ENCODE peak calls at places on chromosomes 6 and 20, in eight cellular contexts. U, E, J, I, P, G, F and W are unnamed samples.

GRCh38 chr20:59696476-59696875 is 92.1 kb downstream of the PHACTR3 start:
- DNase-seq in U (no peak), E (no peak), J (no peak), I (no peak), P (no peak), G (no peak), F (no peak), W (no peak)

GRCh38 chr6:119669228-119669627 is 319.7 kb upstream of the MAN1A1 start:
- DNase-seq in U (no peak), E (no peak), J (no peak), I (no peak), P (no peak), G (no peak), F (no peak), W (no peak)

GRCh38 chr6:125793280-125793679 is 2.5 kb downstream of the NCOA7 start:
- DNase-seq in U (no peak), E (no peak), J (no peak), I (no peak), P (no peak), G (no peak), F (no peak), W (no peak)

GRCh38 chr6:30508890-30509736 is 19.8 kb downstream of the HLA-E start:
- DNase-seq in U (peak), E (no peak), J (no peak), I (peak), P (peak), G (no peak), F (no peak), W (no peak)

GRCh38 chr6:51959744-51960383 is 127.5 kb downstream of the PKHD1 start:
- DNase-seq in U (peak), E (peak), J (peak), I (peak), P (no peak), G (peak), F (peak), W (no peak)

GRCh38 chr20:62595491-62595890 is 46.8 kb upstream of the SLCO4A1 start:
- DNase-seq in U (peak), E (peak), J (no peak), I (no peak), P (peak), G (peak), F (peak), W (peak)

GRCh38 chr6:148831064-148831463 is 84.2 kb downstream of the UST start:
- DNase-seq in U (no peak), E (no peak), J (no peak), I (no peak), P (no peak), G (no peak), F (no peak), W (no peak)

GRCh38 chr6:46042355-46042999 is 26.8 kb upstream of the CLIC5 start:
- DNase-seq in U (peak), E (peak), J (no peak), I (peak), P (no peak), G (peak), F (peak), W (no peak)

GRCh38 chr20:49893242-49894072 is 21.9 kb downstream of the SPATA2 start:
- DNase-seq in U (peak), E (no peak), J (no peak), I (no peak), P (no peak), G (no peak), F (no peak), W (peak)

GRCh38 chr6:168370310-168370991 is 50.9 kb upstream of the DACT2 start:
- DNase-seq in U (no peak), E (peak), J (peak), I (peak), P (no peak), G (no peak), F (no peak), W (peak)

GRCh38 chr6:108168501-108168979 is 2.7 kb downstream of the NR2E1 start:
- DNase-seq in U (no peak), E (peak), J (peak), I (no peak), P (no peak), G (no peak), F (peak), W (peak)

GRCh38 chr6:111951439-111952140 is 78.3 kb upstream of the FYN start:
- DNase-seq in U (no peak), E (no peak), J (no peak), I (no peak), P (no peak), G (no peak), F (peak), W (no peak)

GRCh38 chr20:38117205-38117604 is 47.9 kb downstream of the TGM2 start:
- DNase-seq in U (no peak), E (no peak), J (no peak), I (no peak), P (no peak), G (no peak), F (no peak), W (no peak)
- H3K27ac ChIP-seq in U (no peak), E (no peak), J (no peak), I (no peak), P (peak), G (no peak), F (peak), W (peak)

DNA sequence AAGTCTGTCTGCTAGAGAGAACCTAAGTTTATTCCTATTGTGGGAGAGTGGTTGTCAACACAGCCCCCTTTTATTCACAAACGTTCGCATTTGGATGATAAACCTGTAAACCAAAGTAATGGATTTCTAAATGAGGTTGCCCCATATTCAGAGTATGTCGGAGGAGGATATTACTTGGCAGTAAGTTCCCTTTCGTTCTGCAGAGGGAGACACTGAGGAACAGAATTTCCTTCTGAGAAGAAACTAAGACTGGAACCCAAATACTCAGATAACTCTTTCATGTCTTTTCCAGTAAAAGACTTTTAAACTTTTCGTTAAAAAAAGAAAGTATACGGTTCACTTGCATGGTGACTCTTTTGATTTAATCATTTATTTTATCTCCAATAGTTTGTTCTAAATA is 754.6 kb upstream of the MMS22L start:
- DNase-seq in U (no peak), E (no peak), J (no peak), I (no peak), P (no peak), G (no peak), F (no peak), W (no peak)
- TF ChIP-seq CTCF in U (no peak), E (no peak), J (no peak), I (no peak), P (no peak), G (no peak), F (no peak), W (no peak)

GRCh38 chr6:9521152-9521530 is 893.7 kb downstream of the TFAP2A start:
- DNase-seq in U (no peak), E (no peak), J (no peak), I (no peak), P (no peak), G (no peak), F (no peak), W (no peak)

GRCh38 chr6:9522101-9522500 is 892.8 kb downstream of the TFAP2A start:
- DNase-seq in U (no peak), E (no peak), J (no peak), I (no peak), P (no peak), G (no peak), F (no peak), W (no peak)

GRCh38 chr6:9517806-9518205 is 897.1 kb downstream of the TFAP2A start:
- DNase-seq in U (no peak), E (no peak), J (no peak), I (no peak), P (no peak), G (no peak), F (no peak), W (no peak)

GRCh38 chr6:9518433-9518832 is 896.4 kb downstream of the TFAP2A start:
- DNase-seq in U (no peak), E (no peak), J (no peak), I (no peak), P (no peak), G (no peak), F (no peak), W (no peak)

DNA sequence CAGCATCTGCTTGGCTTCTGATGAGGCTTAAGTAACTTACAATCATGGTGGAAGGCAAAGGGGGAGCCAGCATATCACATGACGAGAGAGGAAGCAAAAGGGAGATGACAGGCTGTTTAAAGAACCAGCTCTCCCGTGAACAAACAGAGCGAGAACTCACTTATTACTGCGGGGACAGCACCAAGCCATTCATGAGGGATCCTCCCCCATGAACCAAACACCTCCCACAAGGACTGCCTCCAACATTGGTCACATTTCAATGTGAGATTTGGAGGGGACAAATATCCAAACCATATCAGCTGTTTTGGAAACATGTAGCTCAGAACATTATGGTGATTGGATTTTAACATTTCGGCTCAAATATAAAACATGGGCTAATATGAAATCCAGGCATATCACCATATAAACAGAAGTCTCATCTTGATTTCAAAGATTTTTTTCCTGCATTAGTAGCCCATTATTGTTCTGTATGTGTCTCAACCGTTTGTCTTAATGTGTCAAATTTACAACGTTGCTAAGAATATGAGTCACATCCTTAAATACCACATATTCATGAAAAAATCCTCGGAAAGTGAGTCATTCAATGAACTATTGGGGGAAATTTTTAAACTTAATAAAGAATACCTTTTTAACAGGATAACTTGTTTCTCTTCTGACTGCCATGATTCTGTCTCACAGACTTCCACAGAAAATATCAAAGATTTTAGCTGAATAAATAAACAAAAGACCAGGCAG is 894.3 kb downstream of the TFAP2A start:
- DNase-seq in U (peak), E (no peak), J (no peak), I (no peak), P (peak), G (peak), F (peak), W (no peak)
- H2AFZ ChIP-seq in U (peak), E (no peak), J (no peak), I (no peak), P (no peak), G (no peak), F (peak), W (peak)

GRCh38 chr6:3725145-3726015 is 26.1 kb downstream of the PXDC1 start:
- DNase-seq in U (no peak), E (no peak), J (no peak), I (no peak), P (no peak), G (no peak), F (no peak), W (peak)

GRCh38 chr6:3722785-3723184 is 28.7 kb downstream of the PXDC1 start:
- DNase-seq in U (no peak), E (no peak), J (no peak), I (no peak), P (no peak), G (no peak), F (no peak), W (peak)

GRCh38 chr6:3723251-3723650 is 28.3 kb downstream of the PXDC1 start:
- DNase-seq in U (no peak), E (no peak), J (no peak), I (no peak), P (no peak), G (no peak), F (no peak), W (peak)

GRCh38 chr6:3723966-3724365 is 27.5 kb downstream of the PXDC1 start:
- DNase-seq in U (no peak), E (no peak), J (no peak), I (no peak), P (no peak), G (no peak), F (no peak), W (no peak)

GRCh38 chr6:3724451-3725144 is 26.9 kb downstream of the PXDC1 start:
- DNase-seq in U (no peak), E (no peak), J (no peak), I (no peak), P (no peak), G (no peak), F (no peak), W (peak)
- H3K27ac ChIP-seq in U (no peak), E (no peak), J (no peak), I (no peak), P (no peak), G (no peak), F (peak), W (peak)

GRCh38 chr20:20849126-20849525 is 136.7 kb upstream of the RALGAPA2 start:
- DNase-seq in U (no peak), E (no peak), J (no peak), I (no peak), P (no peak), G (no peak), F (no peak), W (no peak)

GRCh38 chr20:20839771-20840170 is 127.3 kb upstream of the RALGAPA2 start:
- DNase-seq in U (no peak), E (no peak), J (no peak), I (no peak), P (no peak), G (no peak), F (no peak), W (no peak)

DNA sequence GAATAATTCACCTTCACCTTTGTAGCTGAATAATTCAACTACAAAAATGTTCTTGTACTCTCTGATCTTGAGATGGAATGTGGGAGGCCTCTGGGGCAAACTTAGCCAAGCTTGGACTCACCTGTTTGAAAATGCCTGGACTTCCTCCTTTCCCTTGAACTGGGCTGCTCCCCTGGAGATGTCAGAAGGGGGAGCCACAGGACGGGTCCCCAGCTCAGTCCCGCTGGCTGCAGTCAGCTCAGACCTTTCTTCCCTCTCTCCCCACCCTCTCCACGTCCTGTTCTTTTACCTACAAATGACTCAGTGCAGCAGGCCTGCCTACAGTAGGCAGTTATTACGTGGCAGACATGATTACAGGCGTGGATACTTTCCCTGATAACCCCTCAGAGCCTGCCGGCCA is 131.5 kb upstream of the RALGAPA2 start:
- DNase-seq in U (no peak), E (peak), J (no peak), I (no peak), P (no peak), G (no peak), F (no peak), W (no peak)
- TF ChIP-seq CTCF in U (no peak), E (peak), J (peak), I (peak), P (no peak), G (no peak), F (no peak), W (no peak)

GRCh38 chr20:327041-327945 is 1.9 kb downstream of the SOX12 start:
- DNase-seq in U (peak), E (peak), J (peak), I (peak), P (peak), G (peak), F (peak), W (peak)
- H2AFZ ChIP-seq in U (peak), E (no peak), J (no peak), I (peak), P (no peak), G (no peak), F (no peak), W (peak)

DNA sequence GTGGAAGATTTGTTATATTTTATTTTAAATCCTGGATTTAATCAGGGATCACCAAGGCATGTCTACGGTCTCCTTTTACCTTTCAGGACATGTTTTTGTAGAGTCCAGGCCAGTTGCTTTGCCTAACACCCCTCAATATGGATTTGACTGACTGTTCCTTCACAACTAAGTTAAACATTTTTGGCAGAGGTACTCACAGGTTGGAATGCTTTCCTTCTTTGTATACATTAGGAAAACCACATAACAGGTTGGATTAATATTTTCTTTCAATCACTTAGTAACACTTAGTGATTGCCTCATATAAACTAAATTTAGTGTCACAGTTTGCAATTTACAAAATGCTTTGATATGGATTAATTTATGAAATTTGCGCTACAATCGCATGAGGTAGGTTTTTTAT is 64.5 kb downstream of the IPCEF1 start:
- DNase-seq in U (peak), E (no peak), J (no peak), I (no peak), P (peak), G (peak), F (peak), W (no peak)
- H3K27ac ChIP-seq in U (peak), E (peak), J (no peak), I (no peak), P (peak), G (peak), F (peak), W (no peak)